ENCODE peak calls at places on chromosomes 3 and 15, in four cellular contexts. One of them, this sample, is unnamed.

GRCh38 chr3:151210676-151211381 is 7.8 kb upstream of the GPR171 start:
- DNase-seq in activated CD4-positive, alpha-beta T cell treated with anti-CD3 and anti-CD28 coated beads, Interleukin-2, amount 50 U/mL, for 1 hour: no peak
- DNase-seq in KBM-7: peak
- DNase-seq in hepatic stellate cell: no peak
- DNase-seq in this sample: no peak

GRCh38 chr3:124163689-124164088 is 171.8 kb upstream of the ROPN1 start:
- DNase-seq in activated CD4-positive, alpha-beta T cell treated with anti-CD3 and anti-CD28 coated beads, Interleukin-2, amount 50 U/mL, for 1 hour: no peak
- DNase-seq in KBM-7: no peak
- DNase-seq in hepatic stellate cell: no peak
- DNase-seq in this sample: no peak

GRCh38 chr15:72155021-72155621 is 36.9 kb downstream of the SENP8 start:
- DNase-seq in activated CD4-positive, alpha-beta T cell treated with anti-CD3 and anti-CD28 coated beads, Interleukin-2, amount 50 U/mL, for 1 hour: no peak
- DNase-seq in KBM-7: no peak
- DNase-seq in hepatic stellate cell: no peak
- DNase-seq in this sample: no peak

GRCh38 chr15:59401810-59402569 is 29.3 kb upstream of the MYO1E start:
- DNase-seq in activated CD4-positive, alpha-beta T cell treated with anti-CD3 and anti-CD28 coated beads, Interleukin-2, amount 50 U/mL, for 1 hour: no peak
- DNase-seq in KBM-7: no peak
- DNase-seq in hepatic stellate cell: no peak
- DNase-seq in this sample: no peak

GRCh38 chr3:109098245-109098644 is 19.7 kb downstream of the MORC1 start:
- DNase-seq in activated CD4-positive, alpha-beta T cell treated with anti-CD3 and anti-CD28 coated beads, Interleukin-2, amount 50 U/mL, for 1 hour: no peak
- DNase-seq in KBM-7: no peak
- DNase-seq in hepatic stellate cell: no peak
- DNase-seq in this sample: peak

GRCh38 chr15:28111552-28111951 is 12.4 kb upstream of the OCA2 start:
- DNase-seq in activated CD4-positive, alpha-beta T cell treated with anti-CD3 and anti-CD28 coated beads, Interleukin-2, amount 50 U/mL, for 1 hour: no peak
- DNase-seq in KBM-7: no peak
- DNase-seq in hepatic stellate cell: no peak
- DNase-seq in this sample: no peak

GRCh38 chr3:71214797-71215196 is 368.7 kb downstream of the FOXP1 start:
- DNase-seq in activated CD4-positive, alpha-beta T cell treated with anti-CD3 and anti-CD28 coated beads, Interleukin-2, amount 50 U/mL, for 1 hour: no peak
- DNase-seq in KBM-7: no peak
- DNase-seq in hepatic stellate cell: no peak
- DNase-seq in this sample: no peak

GRCh38 chr3:46087871-46088270 is 60.6 kb upstream of the XCR1 start:
- DNase-seq in activated CD4-positive, alpha-beta T cell treated with anti-CD3 and anti-CD28 coated beads, Interleukin-2, amount 50 U/mL, for 1 hour: no peak
- DNase-seq in KBM-7: peak
- DNase-seq in hepatic stellate cell: peak
- DNase-seq in this sample: peak

GRCh38 chr3:14570864-14571263 is 30.7 kb upstream of the GRIP2 start:
- DNase-seq in activated CD4-positive, alpha-beta T cell treated with anti-CD3 and anti-CD28 coated beads, Interleukin-2, amount 50 U/mL, for 1 hour: no peak
- DNase-seq in KBM-7: no peak
- DNase-seq in hepatic stellate cell: no peak
- DNase-seq in this sample: no peak

GRCh38 chr3:43365601-43366305 is 79.4 kb downstream of the SNRK start:
- DNase-seq in activated CD4-positive, alpha-beta T cell treated with anti-CD3 and anti-CD28 coated beads, Interleukin-2, amount 50 U/mL, for 1 hour: no peak
- DNase-seq in KBM-7: no peak
- DNase-seq in hepatic stellate cell: no peak
- DNase-seq in this sample: no peak